ENCODE peak calls at places on chromosomes 1 and 21, in ten cellular contexts. One of them, this sample, is unnamed.

GRCh38 chr21:41662161-41662560 is 104.7 kb downstream of the RIPK4 start:
- DNase-seq in nucleus accumbens: no peak
- DNase-seq in fibroblast of the aortic adventitia: no peak
- DNase-seq in NCI-H2029: no peak
- DNase-seq in ELR: no peak
- DNase-seq in cardiac fibroblast: no peak
- DNase-seq in COR-L47: no peak
- DNase-seq in AG09319: no peak
- DNase-seq in iPS-NIHi11: no peak
- DNase-seq in left cardiac atrium: no peak
- DNase-seq in this sample: no peak

GRCh38 chr1:175734642-175735041 is 8.8 kb downstream of the TNR start:
- DNase-seq in COR-L47: no peak
- DNase-seq in cardiac fibroblast: no peak
- DNase-seq in nucleus accumbens: no peak
- DNase-seq in ELR: no peak
- DNase-seq in NCI-H2029: no peak
- DNase-seq in fibroblast of the aortic adventitia: no peak
- DNase-seq in iPS-NIHi11: no peak
- DNase-seq in left cardiac atrium: no peak
- DNase-seq in AG09319: no peak
- DNase-seq in this sample: no peak

GRCh38 chr1:180842052-180842451 is 70.6 kb upstream of the KIAA1614 start:
- DNase-seq in NCI-H2029: no peak
- DNase-seq in COR-L47: no peak
- DNase-seq in left cardiac atrium: no peak
- DNase-seq in nucleus accumbens: no peak
- DNase-seq in fibroblast of the aortic adventitia: peak
- DNase-seq in AG09319: no peak
- DNase-seq in ELR: peak
- DNase-seq in cardiac fibroblast: peak
- DNase-seq in iPS-NIHi11: no peak
- DNase-seq in this sample: no peak

GRCh38 chr1:167200272-167200671 is 20.4 kb upstream of the POU2F1 start:
- DNase-seq in nucleus accumbens: no peak
- DNase-seq in iPS-NIHi11: no peak
- DNase-seq in NCI-H2029: no peak
- DNase-seq in COR-L47: no peak
- DNase-seq in fibroblast of the aortic adventitia: no peak
- DNase-seq in cardiac fibroblast: no peak
- DNase-seq in left cardiac atrium: no peak
- DNase-seq in AG09319: no peak
- DNase-seq in ELR: no peak
- DNase-seq in this sample: no peak

GRCh38 chr1:96498744-96499143 is 222.8 kb upstream of the PTBP2 start:
- DNase-seq in cardiac fibroblast: no peak
- DNase-seq in NCI-H2029: no peak
- DNase-seq in left cardiac atrium: no peak
- DNase-seq in COR-L47: no peak
- DNase-seq in ELR: no peak
- DNase-seq in fibroblast of the aortic adventitia: no peak
- DNase-seq in nucleus accumbens: no peak
- DNase-seq in AG09319: no peak
- DNase-seq in iPS-NIHi11: no peak
- DNase-seq in this sample: no peak

GRCh38 chr1:147591993-147592392 is 50.7 kb downstream of the BCL9 start:
- DNase-seq in cardiac fibroblast: no peak
- DNase-seq in AG09319: no peak
- DNase-seq in nucleus accumbens: no peak
- DNase-seq in ELR: no peak
- DNase-seq in NCI-H2029: no peak
- DNase-seq in fibroblast of the aortic adventitia: no peak
- DNase-seq in COR-L47: no peak
- DNase-seq in iPS-NIHi11: no peak
- DNase-seq in left cardiac atrium: no peak
- DNase-seq in this sample: no peak

GRCh38 chr1:18479484-18479883 is 1.2 kb upstream of the KLHDC7A start:
- DNase-seq in AG09319: no peak
- DNase-seq in COR-L47: no peak
- DNase-seq in cardiac fibroblast: no peak
- DNase-seq in nucleus accumbens: no peak
- DNase-seq in left cardiac atrium: no peak
- DNase-seq in NCI-H2029: no peak
- DNase-seq in ELR: no peak
- DNase-seq in fibroblast of the aortic adventitia: no peak
- DNase-seq in iPS-NIHi11: no peak
- DNase-seq in this sample: no peak

GRCh38 chr1:89780721-89781120 is 40.1 kb upstream of the LRRC8D start:
- DNase-seq in AG09319: peak
- DNase-seq in iPS-NIHi11: no peak
- DNase-seq in fibroblast of the aortic adventitia: peak
- DNase-seq in ELR: peak
- DNase-seq in nucleus accumbens: no peak
- DNase-seq in COR-L47: peak
- DNase-seq in NCI-H2029: peak
- DNase-seq in left cardiac atrium: no peak
- DNase-seq in cardiac fibroblast: peak
- DNase-seq in this sample: no peak

GRCh38 chr1:64983110-64983509 is 16.8 kb upstream of the JAK1 start:
- DNase-seq in iPS-NIHi11: no peak
- DNase-seq in nucleus accumbens: no peak
- DNase-seq in ELR: peak
- DNase-seq in fibroblast of the aortic adventitia: peak
- DNase-seq in AG09319: peak
- DNase-seq in NCI-H2029: no peak
- DNase-seq in left cardiac atrium: no peak
- DNase-seq in cardiac fibroblast: peak
- DNase-seq in COR-L47: no peak
- DNase-seq in this sample: no peak

GRCh38 chr1:175554586-175554985 is 188.8 kb downstream of the TNR start:
- DNase-seq in left cardiac atrium: no peak
- DNase-seq in ELR: no peak
- DNase-seq in AG09319: no peak
- DNase-seq in COR-L47: no peak
- DNase-seq in NCI-H2029: no peak
- DNase-seq in cardiac fibroblast: no peak
- DNase-seq in iPS-NIHi11: no peak
- DNase-seq in nucleus accumbens: no peak
- DNase-seq in fibroblast of the aortic adventitia: no peak
- DNase-seq in this sample: no peak